ENCODE peak calls at places on chromosomes 4 and X, in five cellular contexts. One of them, this sample, is unnamed.

GRCh38 chr4:70839537-70840093 is at the start of gene GRSF1:
- DNase-seq in OCI-LY7: peak
- DNase-seq in tibial artery: peak
- DNase-seq in HCT116: peak
- DNase-seq in progenitor cell of endocrine pancreas: peak
- DNase-seq in this sample: peak

GRCh38 chr4:89469930-89470375 is 162.4 kb upstream of the GPRIN3 start:
- DNase-seq in HCT116: no peak
- DNase-seq in tibial artery: no peak
- DNase-seq in OCI-LY7: no peak
- DNase-seq in progenitor cell of endocrine pancreas: no peak
- DNase-seq in this sample: no peak

GRCh38 chr4:113576947-113577678 is 184.4 kb downstream of the CAMK2D start:
- DNase-seq in tibial artery: no peak
- DNase-seq in HCT116: no peak
- DNase-seq in progenitor cell of endocrine pancreas: no peak
- DNase-seq in OCI-LY7: no peak
- DNase-seq in this sample: no peak

GRCh38 chrX:27890611-27891010 is 82.8 kb downstream of the MAGEB10 start:
- DNase-seq in OCI-LY7: no peak
- DNase-seq in progenitor cell of endocrine pancreas: no peak
- DNase-seq in tibial artery: no peak
- DNase-seq in HCT116: peak
- DNase-seq in this sample: no peak

GRCh38 chrX:70998402-70999027 is 67.6 kb upstream of the SLC7A3 start:
- DNase-seq in HCT116: no peak
- DNase-seq in progenitor cell of endocrine pancreas: no peak
- DNase-seq in OCI-LY7: peak
- DNase-seq in tibial artery: no peak
- DNase-seq in this sample: no peak

GRCh38 chrX:136192839-136193414 is 45.6 kb downstream of the FHL1 start:
- DNase-seq in tibial artery: no peak
- DNase-seq in progenitor cell of endocrine pancreas: no peak
- DNase-seq in HCT116: no peak
- DNase-seq in OCI-LY7: no peak
- DNase-seq in this sample: no peak

GRCh38 chr4:5922556-5922955 is 29.7 kb upstream of the CRMP1 start:
- DNase-seq in HCT116: no peak
- DNase-seq in progenitor cell of endocrine pancreas: no peak
- DNase-seq in OCI-LY7: no peak
- DNase-seq in tibial artery: no peak
- DNase-seq in this sample: no peak

GRCh38 chr4:5572114-5572513 is 136.2 kb downstream of the EVC2 start:
- DNase-seq in OCI-LY7: no peak
- DNase-seq in tibial artery: no peak
- DNase-seq in progenitor cell of endocrine pancreas: no peak
- DNase-seq in HCT116: no peak
- DNase-seq in this sample: no peak

GRCh38 chr4:128285085-128286023 is 2.3 kb downstream of the PGRMC2 start:
- DNase-seq in OCI-LY7: no peak
- DNase-seq in tibial artery: peak
- DNase-seq in HCT116: no peak
- DNase-seq in progenitor cell of endocrine pancreas: no peak
- DNase-seq in this sample: no peak

GRCh38 chrX:132631579-132632232 is 142.9 kb upstream of the MBNL3 start:
- DNase-seq in tibial artery: no peak
- DNase-seq in HCT116: no peak
- DNase-seq in progenitor cell of endocrine pancreas: no peak
- DNase-seq in OCI-LY7: peak
- DNase-seq in this sample: no peak

GRCh38 chr4:8407316-8407715 is 33.2 kb downstream of the ACOX3 start:
- DNase-seq in tibial artery: no peak
- DNase-seq in OCI-LY7: no peak
- DNase-seq in progenitor cell of endocrine pancreas: no peak
- DNase-seq in HCT116: no peak
- DNase-seq in this sample: no peak

GRCh38 chrX:19121898-19122640 is at the start of gene ADGRG2:
- DNase-seq in OCI-LY7: no peak
- DNase-seq in progenitor cell of endocrine pancreas: peak
- DNase-seq in tibial artery: peak
- DNase-seq in HCT116: no peak
- DNase-seq in this sample: peak

GRCh38 chr4:154928640-154929257 is 147.7 kb downstream of the RBM46 start:
- DNase-seq in progenitor cell of endocrine pancreas: no peak
- DNase-seq in HCT116: peak
- DNase-seq in OCI-LY7: no peak
- DNase-seq in tibial artery: no peak
- DNase-seq in this sample: no peak

GRCh38 chr4:173223743-173224142 is 55.1 kb downstream of the GALNT7 start:
- DNase-seq in OCI-LY7: no peak
- DNase-seq in progenitor cell of endocrine pancreas: no peak
- DNase-seq in tibial artery: no peak
- DNase-seq in HCT116: no peak
- DNase-seq in this sample: no peak

GRCh38 chrX:107775734-107776511 is at the start of gene TSC22D3:
- DNase-seq in HCT116: peak
- DNase-seq in OCI-LY7: peak
- DNase-seq in tibial artery: peak
- DNase-seq in progenitor cell of endocrine pancreas: peak
- DNase-seq in this sample: peak

GRCh38 chrX:114038358-114038757 is 545.5 kb upstream of the HTR2C start:
- DNase-seq in tibial artery: no peak
- DNase-seq in OCI-LY7: no peak
- DNase-seq in progenitor cell of endocrine pancreas: no peak
- DNase-seq in HCT116: no peak
- DNase-seq in this sample: no peak

GRCh38 chr4:150366487-150366999 is 215.4 kb upstream of the MAB21L2 start:
- DNase-seq in OCI-LY7: no peak
- DNase-seq in progenitor cell of endocrine pancreas: no peak
- DNase-seq in tibial artery: no peak
- DNase-seq in HCT116: no peak
- DNase-seq in this sample: no peak

GRCh38 chrX:46310815-46311497 is 234.3 kb downstream of the ZNF674 start:
- DNase-seq in HCT116: no peak
- DNase-seq in progenitor cell of endocrine pancreas: no peak
- DNase-seq in tibial artery: no peak
- DNase-seq in OCI-LY7: no peak
- DNase-seq in this sample: no peak

GRCh38 chr4:17316566-17316965 is 195.3 kb downstream of the QDPR start:
- DNase-seq in OCI-LY7: no peak
- DNase-seq in HCT116: no peak
- DNase-seq in tibial artery: no peak
- DNase-seq in progenitor cell of endocrine pancreas: no peak
- DNase-seq in this sample: no peak

GRCh38 chr4:175422331-175422730 is 389.7 kb downstream of the GPM6A start:
- DNase-seq in progenitor cell of endocrine pancreas: no peak
- DNase-seq in tibial artery: no peak
- DNase-seq in HCT116: no peak
- DNase-seq in OCI-LY7: no peak
- DNase-seq in this sample: no peak

GRCh38 chr4:168881754-168882153 is 128.3 kb downstream of the CBR4 start:
- DNase-seq in progenitor cell of endocrine pancreas: no peak
- DNase-seq in HCT116: no peak
- DNase-seq in OCI-LY7: no peak
- DNase-seq in tibial artery: no peak
- DNase-seq in this sample: no peak

GRCh38 chr4:42371306-42372063 is 25.8 kb upstream of the SHISA3 start:
- DNase-seq in progenitor cell of endocrine pancreas: no peak
- DNase-seq in HCT116: peak
- DNase-seq in OCI-LY7: peak
- DNase-seq in tibial artery: no peak
- DNase-seq in this sample: no peak

GRCh38 chrX:103066606-103067005 is 2.6 kb upstream of the BEX1 start:
- DNase-seq in progenitor cell of endocrine pancreas: no peak
- DNase-seq in OCI-LY7: no peak
- DNase-seq in HCT116: no peak
- DNase-seq in tibial artery: no peak
- DNase-seq in this sample: no peak

GRCh38 chr4:15130441-15130840 is 128.2 kb downstream of the CPEB2 start:
- DNase-seq in tibial artery: no peak
- DNase-seq in HCT116: no peak
- DNase-seq in progenitor cell of endocrine pancreas: no peak
- DNase-seq in OCI-LY7: no peak
- DNase-seq in this sample: no peak

GRCh38 chr4:82864336-82865001 is 26.5 kb downstream of the SEC31A start:
- DNase-seq in tibial artery: no peak
- DNase-seq in OCI-LY7: no peak
- DNase-seq in progenitor cell of endocrine pancreas: no peak
- DNase-seq in HCT116: no peak
- DNase-seq in this sample: no peak

GRCh38 chr4:13244342-13244905 is 239.7 kb downstream of the RAB28 start:
- DNase-seq in progenitor cell of endocrine pancreas: no peak
- DNase-seq in tibial artery: no peak
- DNase-seq in OCI-LY7: no peak
- DNase-seq in HCT116: no peak
- DNase-seq in this sample: no peak

GRCh38 chr4:141158219-141158618 is 24.9 kb upstream of the RNF150 start:
- DNase-seq in HCT116: peak
- DNase-seq in OCI-LY7: peak
- DNase-seq in tibial artery: no peak
- DNase-seq in progenitor cell of endocrine pancreas: no peak
- DNase-seq in this sample: no peak

GRCh38 chr4:41154001-41154813 is 60.1 kb downstream of the APBB2 start:
- DNase-seq in tibial artery: no peak
- DNase-seq in progenitor cell of endocrine pancreas: no peak
- DNase-seq in OCI-LY7: no peak
- DNase-seq in HCT116: no peak
- DNase-seq in this sample: no peak

GRCh38 chrX:101025126-101025525 is 26.8 kb downstream of the TRMT2B start:
- DNase-seq in tibial artery: no peak
- DNase-seq in OCI-LY7: no peak
- DNase-seq in HCT116: no peak
- DNase-seq in progenitor cell of endocrine pancreas: no peak
- DNase-seq in this sample: no peak

GRCh38 chr4:104451573-104451972 is 43.1 kb downstream of the CXXC4 start:
- DNase-seq in progenitor cell of endocrine pancreas: no peak
- DNase-seq in HCT116: no peak
- DNase-seq in OCI-LY7: no peak
- DNase-seq in tibial artery: no peak
- DNase-seq in this sample: no peak

GRCh38 chr4:13546855-13547562 is 2.7 kb upstream of the NKX3-2 start:
- DNase-seq in HCT116: no peak
- DNase-seq in OCI-LY7: peak
- DNase-seq in tibial artery: no peak
- DNase-seq in progenitor cell of endocrine pancreas: no peak
- DNase-seq in this sample: no peak

GRCh38 chr4:180828455-180829018 is 1414.7 kb upstream of the TENM3 start:
- DNase-seq in OCI-LY7: peak
- DNase-seq in HCT116: peak
- DNase-seq in progenitor cell of endocrine pancreas: no peak
- DNase-seq in tibial artery: no peak
- DNase-seq in this sample: no peak
- TF ChIP-seq CTCF in OCI-LY7: peak
- TF ChIP-seq CTCF in HCT116: peak
- TF ChIP-seq CTCF in progenitor cell of endocrine pancreas: peak
- TF ChIP-seq CTCF in tibial artery: peak
- TF ChIP-seq CTCF in this sample: peak

GRCh38 chr4:163462556-163462955 is 11.0 kb downstream of the TKTL2 start:
- DNase-seq in HCT116: no peak
- DNase-seq in OCI-LY7: no peak
- DNase-seq in progenitor cell of endocrine pancreas: no peak
- DNase-seq in tibial artery: no peak
- DNase-seq in this sample: no peak

GRCh38 chr4:163473130-163473529 is 424 bp downstream of the TKTL2 start:
- DNase-seq in tibial artery: no peak
- DNase-seq in HCT116: no peak
- DNase-seq in progenitor cell of endocrine pancreas: no peak
- DNase-seq in OCI-LY7: no peak
- DNase-seq in this sample: no peak

GRCh38 chr4:163467371-163467770 is 6.2 kb downstream of the TKTL2 start:
- DNase-seq in OCI-LY7: no peak
- DNase-seq in HCT116: no peak
- DNase-seq in tibial artery: no peak
- DNase-seq in progenitor cell of endocrine pancreas: no peak
- DNase-seq in this sample: no peak
- TF ChIP-seq CTCF in OCI-LY7: no peak
- TF ChIP-seq CTCF in HCT116: no peak
- TF ChIP-seq CTCF in tibial artery: no peak
- TF ChIP-seq CTCF in progenitor cell of endocrine pancreas: no peak
- TF ChIP-seq CTCF in this sample: no peak

GRCh38 chr4:184474261-184475095 is at the start of gene IRF2:
- DNase-seq in OCI-LY7: peak
- DNase-seq in HCT116: peak
- DNase-seq in progenitor cell of endocrine pancreas: peak
- DNase-seq in tibial artery: peak
- DNase-seq in this sample: peak
- TF ChIP-seq CTCF in OCI-LY7: no peak
- TF ChIP-seq CTCF in HCT116: no peak
- TF ChIP-seq CTCF in progenitor cell of endocrine pancreas: no peak
- TF ChIP-seq CTCF in tibial artery: no peak
- TF ChIP-seq CTCF in this sample: no peak

GRCh38 chr4:39975488-39976089 is 2.1 kb downstream of the PDS5A start:
- DNase-seq in OCI-LY7: no peak
- DNase-seq in tibial artery: peak
- DNase-seq in progenitor cell of endocrine pancreas: no peak
- DNase-seq in HCT116: no peak
- DNase-seq in this sample: no peak

GRCh38 chr4:39978378-39978775 is 666 bp upstream of the PDS5A start:
- DNase-seq in OCI-LY7: no peak
- DNase-seq in HCT116: no peak
- DNase-seq in progenitor cell of endocrine pancreas: no peak
- DNase-seq in tibial artery: no peak
- DNase-seq in this sample: no peak

GRCh38 chr4:39977489-39978377 is at the start of gene PDS5A:
- DNase-seq in progenitor cell of endocrine pancreas: peak
- DNase-seq in OCI-LY7: peak
- DNase-seq in HCT116: peak
- DNase-seq in tibial artery: peak
- DNase-seq in this sample: peak

GRCh38 chr4:39976945-39977488 is 694 bp downstream of the PDS5A start:
- DNase-seq in OCI-LY7: no peak
- DNase-seq in tibial artery: peak
- DNase-seq in progenitor cell of endocrine pancreas: peak
- DNase-seq in HCT116: no peak
- DNase-seq in this sample: peak

DNA sequence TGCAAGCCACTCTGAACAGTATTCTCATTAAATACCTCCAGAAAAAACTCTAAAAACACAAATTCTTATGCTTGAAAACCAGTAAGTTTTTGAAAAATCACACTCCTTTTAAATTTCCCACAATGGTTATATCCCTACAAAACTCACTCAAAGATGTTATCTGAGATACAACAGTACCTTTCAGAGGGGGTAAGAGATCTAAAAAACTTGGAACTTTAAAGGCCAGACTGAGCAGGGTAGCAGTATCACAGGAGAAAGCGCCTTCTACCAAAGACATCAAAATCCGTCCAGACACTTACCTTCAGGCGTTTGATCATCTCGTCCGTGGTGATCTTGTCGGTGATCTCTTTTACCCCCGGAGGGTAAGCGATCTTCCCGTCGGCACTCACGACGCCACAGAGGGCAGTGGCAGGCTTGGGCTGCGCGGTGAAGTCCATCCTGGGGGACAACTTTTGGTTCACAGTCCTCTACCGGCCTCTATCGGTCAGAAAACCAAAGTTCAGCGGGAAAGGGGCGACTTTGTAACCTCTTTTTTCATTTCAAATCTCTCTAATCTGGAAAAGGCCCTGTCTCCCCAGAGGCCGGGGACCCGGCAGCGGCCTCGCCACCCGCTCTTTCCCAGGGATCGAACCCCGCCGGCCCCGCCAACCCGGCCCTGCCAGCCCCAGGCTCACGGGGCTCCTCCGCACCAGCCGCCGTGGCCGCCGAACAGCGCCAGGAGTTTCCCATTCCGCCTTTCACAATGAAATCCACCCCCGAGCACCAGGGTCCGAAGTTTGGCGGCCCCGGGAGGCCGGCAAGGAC is 1.4 kb downstream of the PDS5A start:
- DNase-seq in OCI-LY7: peak
- DNase-seq in HCT116: peak
- DNase-seq in progenitor cell of endocrine pancreas: peak
- DNase-seq in tibial artery: peak
- DNase-seq in this sample: peak
- TF ChIP-seq CTCF in OCI-LY7: peak
- TF ChIP-seq CTCF in HCT116: peak
- TF ChIP-seq CTCF in progenitor cell of endocrine pancreas: peak
- TF ChIP-seq CTCF in tibial artery: peak
- TF ChIP-seq CTCF in this sample: peak